ENCODE peak calls at places on chromosomes 16 and 17, in nine cellular contexts. L is transverse colon, Q is HFF-Myc, W is PC-3, T is colonic mucosa, O is ascending aorta, X is OCI-LY7, G is mucosa of descending colon, Y is lower leg skin. N is an unnamed sample.

GRCh38 chr16:2526135-2526534 is 5.1 kb downstream of the CEMP1 start:
- DNase-seq in L (no peak), Q (no peak), W (no peak), T (no peak), O (no peak), X (no peak), G (peak), Y (no peak), N (no peak)

GRCh38 chr16:27400751-27401620 is 988 bp upstream of the IL21R start:
- DNase-seq in L (no peak), Q (no peak), W (no peak), T (no peak), O (no peak), X (no peak), G (no peak), Y (no peak), N (no peak)

GRCh38 chr17:78658281-78658785 is 81.1 kb upstream of the DNAH17 start:
- DNase-seq in L (no peak), Q (peak), W (no peak), T (no peak), O (no peak), X (no peak), G (peak), Y (no peak), N (no peak)

GRCh38 chr17:21125862-21126261 is 902 bp upstream of the DHRS7B start:
- DNase-seq in L (no peak), Q (no peak), W (no peak), T (no peak), O (no peak), X (peak), G (no peak), Y (no peak), N (no peak)

GRCh38 chr17:71975998-71976649 is 144.7 kb upstream of the SOX9 start:
- DNase-seq in L (peak), Q (peak), W (peak), T (peak), O (peak), X (no peak), G (peak), Y (peak), N (peak)

GRCh38 chr17:82400830-82401229 is 17.3 kb upstream of the HEXD start:
- DNase-seq in L (peak), Q (no peak), W (no peak), T (peak), O (no peak), X (peak), G (peak), Y (no peak), N (no peak)

GRCh38 chr17:10716218-10716617 is 13.6 kb downstream of the TMEM220 start:
- DNase-seq in L (no peak), Q (no peak), W (no peak), T (no peak), O (no peak), X (no peak), G (no peak), Y (no peak), N (no peak)

GRCh38 chr16:81494434-81494806 is 49.8 kb downstream of the CMIP start:
- DNase-seq in L (no peak), Q (no peak), W (no peak), T (no peak), O (no peak), X (no peak), G (peak), Y (no peak), N (no peak)

GRCh38 chr16:11389631-11390565 is 44.6 kb downstream of the RMI2 start:
- DNase-seq in L (no peak), Q (no peak), W (no peak), T (no peak), O (no peak), X (no peak), G (no peak), Y (no peak), N (no peak)

GRCh38 chr16:27379919-27380318 is 22.1 kb upstream of the IL21R start:
- DNase-seq in L (no peak), Q (no peak), W (no peak), T (no peak), O (peak), X (no peak), G (no peak), Y (no peak), N (no peak)

GRCh38 chr16:29745126-29745852 is 501 bp downstream of the C16orf54 start:
- DNase-seq in L (peak), Q (no peak), W (no peak), T (peak), O (no peak), X (no peak), G (peak), Y (no peak), N (no peak)

GRCh38 chr17:65683428-65683827 is 122.0 kb upstream of the AXIN2 start:
- DNase-seq in L (no peak), Q (no peak), W (no peak), T (no peak), O (no peak), X (no peak), G (no peak), Y (no peak), N (no peak)

GRCh38 chr17:5381542-5381941 is 37.9 kb downstream of the NUP88 start:
- DNase-seq in L (no peak), Q (no peak), W (peak), T (no peak), O (no peak), X (no peak), G (no peak), Y (no peak), N (no peak)

GRCh38 chr17:64160378-64160777 is 30.4 kb upstream of the ERN1 start:
- DNase-seq in L (no peak), Q (peak), W (no peak), T (no peak), O (no peak), X (no peak), G (no peak), Y (no peak), N (no peak)

GRCh38 chr17:74860999-74861553 is 1.4 kb upstream of the GRIN2C start:
- DNase-seq in L (no peak), Q (no peak), W (no peak), T (no peak), O (no peak), X (no peak), G (no peak), Y (no peak), N (no peak)

GRCh38 chr16:78240459-78241222 is 141.2 kb downstream of the WWOX start:
- DNase-seq in L (no peak), Q (no peak), W (peak), T (no peak), O (no peak), X (no peak), G (no peak), Y (no peak), N (peak)
- TF ChIP-seq CTCF in L (no peak), Q (no peak), W (peak), T (no peak), O (no peak), X (no peak), G (no peak), Y (no peak), N (no peak)

DNA sequence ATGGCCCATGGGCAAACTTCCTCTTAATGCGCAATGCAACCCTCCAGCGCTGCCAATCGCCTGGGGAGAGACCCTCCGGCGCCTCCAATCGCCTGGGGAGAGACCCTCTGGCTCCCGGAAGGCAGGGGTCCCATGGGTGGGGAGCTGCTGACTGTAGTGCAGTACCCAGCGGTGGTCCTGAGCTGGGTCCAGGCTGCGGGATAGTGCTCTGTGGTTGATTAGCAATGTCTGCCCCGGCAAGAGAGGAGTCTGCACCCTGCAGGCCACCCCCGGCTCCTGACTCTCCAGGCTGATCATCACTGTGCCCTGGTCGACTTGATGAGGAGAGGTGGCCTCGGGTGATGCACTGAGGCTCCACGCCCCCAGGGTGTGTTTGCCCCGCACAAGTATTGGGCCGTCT is 44.6 kb upstream of the ZNF469 start:
- DNase-seq in L (no peak), Q (no peak), W (no peak), T (no peak), O (no peak), X (no peak), G (peak), Y (no peak), N (no peak)
- TF ChIP-seq CTCF in L (no peak), Q (no peak), W (no peak), T (no peak), O (no peak), X (peak), G (no peak), Y (no peak), N (no peak)

DNA sequence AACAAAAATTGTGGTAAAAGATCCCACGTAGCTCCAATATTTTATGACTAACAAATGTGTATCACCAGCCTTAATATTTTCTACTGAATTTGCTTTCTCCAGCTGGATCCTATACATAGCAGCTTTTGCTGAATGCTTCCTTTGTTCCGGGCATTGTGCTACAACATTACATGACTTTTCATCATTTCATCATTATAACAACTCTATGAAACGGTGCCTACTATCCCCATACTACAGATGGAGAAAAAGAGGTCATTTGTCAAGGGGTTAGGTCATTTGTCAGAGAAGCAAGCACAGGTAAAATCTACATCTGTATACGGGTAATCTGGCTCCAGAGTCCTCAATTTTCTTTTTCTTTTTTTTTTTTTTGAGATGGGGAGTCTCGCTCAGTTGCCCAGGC is 74.3 kb downstream of the KANSL1 start:
- DNase-seq in L (no peak), Q (no peak), W (no peak), T (no peak), O (no peak), X (no peak), G (no peak), Y (no peak), N (no peak)
- TF ChIP-seq CTCF in L (no peak), Q (no peak), W (no peak), T (no peak), O (no peak), X (no peak), G (no peak), Y (no peak), N (no peak)

GRCh38 chr16:56874800-56875199 is 9.8 kb downstream of the SLC12A3 start:
- DNase-seq in L (no peak), Q (no peak), W (no peak), T (no peak), O (no peak), X (no peak), G (no peak), Y (no peak), N (no peak)
- TF ChIP-seq CTCF in L (no peak), Q (no peak), W (no peak), T (no peak), O (no peak), X (no peak), G (no peak), Y (no peak), N (no peak)

DNA sequence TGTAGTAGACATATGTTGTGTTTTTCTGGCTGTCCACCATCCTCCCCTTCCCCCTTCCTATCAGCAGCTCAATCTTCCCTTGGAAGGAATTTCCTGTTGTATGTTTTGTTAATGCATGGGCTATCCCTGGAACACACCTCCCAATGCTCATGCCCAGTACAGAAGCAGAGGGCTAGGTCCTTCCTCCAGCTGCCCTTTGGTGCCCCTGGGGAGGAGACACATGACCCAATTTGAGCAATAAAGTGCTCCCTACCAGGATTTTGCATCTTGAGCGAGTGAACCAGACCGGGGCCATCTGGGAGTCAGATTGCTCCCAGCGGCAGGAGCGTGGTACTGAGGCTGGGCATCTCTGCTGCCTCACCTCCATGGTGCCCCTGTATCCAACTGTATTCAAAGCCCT is 141.5 kb upstream of the MED13 start:
- DNase-seq in L (no peak), Q (no peak), W (no peak), T (no peak), O (no peak), X (no peak), G (no peak), Y (no peak), N (no peak)
- TF ChIP-seq CTCF in L (no peak), Q (no peak), W (no peak), T (no peak), O (no peak), X (no peak), G (no peak), Y (no peak), N (no peak)

DNA sequence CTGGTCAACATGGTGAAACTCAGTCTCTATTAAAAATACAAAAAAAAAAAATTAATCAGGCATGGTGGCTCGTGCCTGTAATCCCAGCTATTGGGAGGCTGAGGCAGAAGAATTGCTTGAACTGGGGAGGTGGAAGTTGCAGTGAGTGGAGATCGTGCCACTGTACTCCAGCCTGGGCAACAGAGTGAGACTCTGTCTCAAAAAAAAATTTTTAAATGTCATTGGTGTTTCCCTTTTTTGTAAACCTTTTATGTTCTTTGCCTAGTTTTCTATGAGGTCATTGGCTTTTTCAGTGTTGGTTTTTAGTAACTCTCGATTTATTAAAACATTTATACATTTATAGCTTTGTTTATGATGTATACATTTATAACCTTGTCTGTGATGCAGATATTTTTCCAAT is 18.2 kb downstream of the NLRC5 start:
- DNase-seq in L (no peak), Q (no peak), W (no peak), T (no peak), O (no peak), X (no peak), G (no peak), Y (no peak), N (no peak)
- TF ChIP-seq CTCF in L (no peak), Q (no peak), W (no peak), T (no peak), O (no peak), X (no peak), G (no peak), Y (no peak), N (no peak)

N was measured in Calu3.